ENCODE peak calls at places on chromosomes 1 and 21, in four cellular contexts. V is GM12878, M is K562, G is HepG2. U is an unnamed sample.

GRCh38 chr1:36614571-36614970 is 131.9 kb upstream of the CSF3R start:
- DNase-seq in V (no peak), M (no peak), G (no peak), U (no peak)

GRCh38 chr21:38234395-38235142 is 22.2 kb upstream of the KCNJ15 start:
- DNase-seq in V (no peak), M (no peak), G (no peak), U (no peak)

GRCh38 chr1:207839083-207839413 is 71.9 kb downstream of the CD34 start:
- DNase-seq in V (no peak), M (no peak), G (no peak), U (no peak)

GRCh38 chr1:39268112-39268581 is 63.7 kb downstream of the MACF1 start:
- DNase-seq in V (no peak), M (no peak), G (no peak), U (no peak)

GRCh38 chr1:228540161-228540917 is 53.2 kb downstream of the RNF187 start:
- DNase-seq in V (no peak), M (no peak), G (no peak), U (no peak)

GRCh38 chr21:16908087-16908486 is 604.8 kb upstream of the CXADR start:
- DNase-seq in V (no peak), M (no peak), G (no peak), U (no peak)

GRCh38 chr21:32994305-32994704 is 31.4 kb upstream of the OLIG2 start:
- DNase-seq in V (no peak), M (peak), G (no peak), U (no peak)

GRCh38 chr21:44793269-44794030 is 8.2 kb downstream of the UBE2G2 start:
- DNase-seq in V (no peak), M (peak), G (peak), U (peak)

GRCh38 chr1:23563755-23564374 is 4.6 kb upstream of the ID3 start:
- DNase-seq in V (no peak), M (no peak), G (peak), U (peak)

GRCh38 chr1:7784492-7785071 is 491 bp downstream of the PER3 start:
- DNase-seq in V (no peak), M (no peak), G (no peak), U (no peak)

GRCh38 chr1:115337633-115338456 is at the start of gene NGF:
- DNase-seq in V (no peak), M (no peak), G (no peak), U (peak)

GRCh38 chr1:42931108-42931539 is 27.5 kb downstream of the SLC2A1 start:
- DNase-seq in V (peak), M (peak), G (no peak), U (peak)

GRCh38 chr1:154867841-154868610 is 2.1 kb downstream of the KCNN3 start:
- DNase-seq in V (no peak), M (no peak), G (no peak), U (no peak)

GRCh38 chr1:91080650-91081049 is 58.8 kb upstream of the ZNF644 start:
- DNase-seq in V (no peak), M (no peak), G (no peak), U (no peak)

GRCh38 chr1:205631010-205631726 is 643 bp downstream of the ELK4 start:
- DNase-seq in V (peak), M (peak), G (peak), U (peak)

GRCh38 chr21:38170283-38170682 is 86.5 kb upstream of the KCNJ15 start:
- DNase-seq in V (no peak), M (no peak), G (no peak), U (no peak)

GRCh38 chr1:117753652-117754051 is 147.8 kb downstream of the TENT5C start:
- DNase-seq in V (no peak), M (no peak), G (no peak), U (no peak)

GRCh38 chr1:95021794-95022193 is 51.0 kb downstream of the ALG14 start:
- DNase-seq in V (no peak), M (no peak), G (no peak), U (no peak)
- TF ChIP-seq JUNB in V (no peak), M (no peak), G (no peak), U (no peak)

GRCh38 chr1:201792534-201793305 is 36.2 kb upstream of the IPO9 start:
- DNase-seq in V (no peak), M (peak), G (peak), U (peak)
- H3K27ac ChIP-seq in V (no peak), M (no peak), G (no peak), U (peak)

DNA sequence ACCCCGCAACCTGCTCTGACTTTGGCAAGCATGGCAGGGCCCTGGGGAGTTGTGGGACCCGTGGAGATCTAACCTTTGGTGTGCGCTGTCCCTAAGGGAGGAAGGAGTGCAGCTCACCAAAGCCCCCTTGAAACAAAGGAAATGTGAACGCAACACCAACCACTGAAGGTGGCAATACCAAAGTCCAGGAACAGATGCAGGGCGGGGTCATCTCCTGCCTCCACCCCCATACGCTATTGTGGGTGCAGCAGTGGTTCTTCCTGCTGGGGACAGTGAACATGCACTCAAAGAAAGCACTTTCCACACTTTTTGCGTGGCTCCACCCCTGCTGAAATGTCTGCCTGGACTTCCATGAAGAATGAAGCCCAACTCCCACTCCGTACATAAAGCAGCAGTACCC is 93.0 kb downstream of the UBE2U start:
- DNase-seq in V (no peak), M (no peak), G (no peak), U (no peak)
- TF ChIP-seq HDAC2 in V (no peak), M (no peak), G (no peak), U (no peak)

DNA sequence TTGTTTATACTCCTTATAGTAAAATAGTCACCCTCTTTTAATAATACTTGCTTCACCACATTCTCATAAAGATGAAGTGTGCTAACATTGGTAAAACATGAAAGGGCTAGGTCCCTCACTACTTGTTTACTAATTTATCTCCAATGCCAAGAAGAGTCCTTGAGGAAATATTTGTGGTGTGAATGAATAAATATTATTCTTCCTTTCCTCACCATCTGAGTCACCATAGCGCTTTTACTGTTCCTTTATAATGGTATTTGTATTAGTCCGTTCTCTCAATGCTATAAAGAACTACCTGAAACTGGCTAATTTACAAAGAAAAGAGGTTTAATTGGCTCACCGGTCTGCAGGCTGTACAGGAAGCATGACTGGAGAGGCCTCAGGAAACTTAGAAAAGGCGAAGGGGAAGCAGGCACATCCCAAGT is 222.8 kb upstream of the ZRANB2 start:
- DNase-seq in V (no peak), M (no peak), G (no peak), U (no peak)
- TF ChIP-seq JUNB in V (no peak), M (no peak), G (no peak), U (no peak)

DNA sequence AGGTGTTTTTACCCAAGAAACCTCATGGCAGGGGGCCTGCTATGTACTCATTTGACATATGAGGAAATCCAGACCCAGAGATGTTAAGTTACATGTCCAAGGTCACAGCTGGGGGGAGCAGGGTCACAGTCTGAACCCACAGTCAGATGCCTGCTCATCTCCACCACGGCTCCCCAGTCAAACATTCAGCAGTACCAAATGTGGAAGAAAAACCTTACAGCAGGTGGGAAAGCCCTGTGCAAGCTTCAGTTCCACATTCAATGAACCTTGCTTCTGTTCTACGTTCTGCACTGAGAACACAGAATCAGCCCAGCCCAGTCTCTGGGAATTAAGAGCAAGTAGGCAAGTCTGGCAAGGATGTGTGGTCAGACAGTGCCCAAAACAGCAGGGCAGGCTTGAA is 35.2 kb downstream of the LRP8 start:
- DNase-seq in V (peak), M (no peak), G (peak), U (no peak)
- H3K27ac ChIP-seq in V (peak), M (no peak), G (no peak), U (no peak)

GRCh38 chr1:31795801-31796621 is 19.8 kb downstream of the SPOCD1 start:
- DNase-seq in V (no peak), M (peak), G (no peak), U (peak)
- TF ChIP-seq HDAC2 in V (no peak), M (no peak), G (no peak), U (no peak)

DNA sequence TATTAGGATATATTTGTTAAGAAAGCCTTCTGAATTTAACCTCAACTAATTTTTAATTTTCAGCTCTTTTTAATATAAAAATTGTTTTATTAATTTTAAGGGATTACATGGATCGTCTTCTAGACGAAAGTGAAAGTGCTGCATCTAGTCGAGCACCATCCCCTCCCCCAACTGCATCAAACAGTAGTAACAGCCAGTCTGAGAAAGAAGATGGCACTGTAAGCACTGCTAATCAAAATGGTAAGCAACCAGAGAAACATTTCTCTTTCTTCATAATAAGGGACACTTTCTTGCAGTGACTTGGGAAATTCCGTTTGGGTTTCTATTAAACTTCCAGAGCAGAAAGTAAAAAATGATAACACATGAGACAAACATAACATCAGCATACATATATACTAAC is 56.9 kb downstream of the MIER1 start:
- DNase-seq in V (no peak), M (no peak), G (no peak), U (peak)
- TF ChIP-seq JUNB in V (no peak), M (no peak), G (no peak), U (no peak)

DNA sequence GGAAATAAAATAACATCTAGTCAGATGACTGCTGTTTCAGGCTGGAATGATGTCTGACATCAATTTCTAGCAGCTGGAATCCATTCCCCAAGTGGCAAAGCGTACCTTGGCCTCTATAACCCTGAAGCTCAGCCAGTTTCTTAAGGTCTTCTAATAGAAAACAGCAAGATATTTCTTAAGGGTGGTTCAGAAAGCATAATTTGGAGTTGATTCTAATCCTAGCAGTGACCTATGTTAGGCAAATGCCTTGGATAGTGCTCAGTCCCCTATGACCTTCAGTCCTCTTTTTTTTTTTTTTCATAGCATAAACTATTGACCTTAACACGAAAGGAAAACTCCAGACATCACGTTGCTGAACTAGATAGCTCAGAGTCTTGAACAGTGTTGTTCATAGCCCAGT is 56.5 kb downstream of the LAMC2 start:
- DNase-seq in V (no peak), M (no peak), G (no peak), U (no peak)
- H3K27ac ChIP-seq in V (no peak), M (no peak), G (no peak), U (no peak)

GRCh38 chr1:37930246-37931142 is 16.4 kb downstream of the INPP5B start:
- DNase-seq in V (no peak), M (peak), G (peak), U (no peak)
- TF ChIP-seq HDAC2 in V (no peak), M (no peak), G (no peak), U (no peak)